ENCODE peak calls at places on chromosome 4, in four cellular contexts. V, K, G and O are unnamed samples.

GRCh38 chr4:66000500-66001117 is 330.3 kb upstream of the EPHA5 start:
- DNase-seq in G (no peak), K (peak), V (no peak), O (no peak)

GRCh38 chr4:100224701-100225100 is 34.4 kb upstream of the DDIT4L start:
- DNase-seq in K (no peak), G (no peak), V (no peak), O (no peak)

GRCh38 chr4:26985836-26986235 is 125.2 kb downstream of the STIM2 start:
- DNase-seq in K (no peak), G (no peak), V (no peak), O (no peak)

GRCh38 chr4:188341428-188341827 is 202.2 kb downstream of the TRIML1 start:
- DNase-seq in G (no peak), K (no peak), V (no peak), O (no peak)

GRCh38 chr4:108484187-108484586 is 136.2 kb upstream of the RPL34 start:
- DNase-seq in G (no peak), K (no peak), V (no peak), O (no peak)

GRCh38 chr4:121936101-121936500 is 15.8 kb downstream of the TRPC3 start:
- DNase-seq in G (no peak), V (no peak), K (no peak), O (no peak)

GRCh38 chr4:83686166-83686565 is 150.3 kb downstream of the GPAT3 start:
- DNase-seq in K (no peak), V (no peak), G (peak), O (no peak)

GRCh38 chr4:67714248-67714583 is 13.3 kb upstream of the UBA6 start:
- DNase-seq in V (no peak), K (no peak), G (no peak), O (no peak)

GRCh38 chr4:124167602-124168001 is 544.9 kb downstream of the ANKRD50 start:
- DNase-seq in K (no peak), V (no peak), G (no peak), O (no peak)

GRCh38 chr4:15875663-15876460 is 62.7 kb downstream of the FGFBP1 start:
- DNase-seq in G (no peak), K (no peak), V (no peak), O (no peak)

GRCh38 chr4:119490335-119490734 is 138.3 kb downstream of the PDE5A start:
- DNase-seq in K (no peak), G (no peak), V (peak), O (no peak)

GRCh38 chr4:84530871-84531270 is 31.8 kb upstream of the NKX6-1 start:
- DNase-seq in V (no peak), K (no peak), G (no peak), O (no peak)

GRCh38 chr4:164097119-164097518 is 602.6 kb downstream of the TMA16 start:
- DNase-seq in V (no peak), G (no peak), K (no peak), O (no peak)